ENCODE peak calls at places on chromosomes 4 and X, in ten cellular contexts. F is stimulated activated CD4-positive, alpha-beta T cell treated with anti-CD3 and anti-CD28 coated beads, Interleukin-2, amount 100 ng/mL, for 48 hours; L is astrocyte of the spinal cord; X is activated CD4-positive, alpha-beta T cell treated with anti-CD3 and anti-CD28 coated beads, Interleukin-2, amount 50 U/mL, for 1 hour; K is NCI-H1436 treated with DMSO at 0.1 percent for 48 hours; C is left ventricle myocardium inferior; J is CD4-positive, alpha-beta T cell; H is choroid plexus epithelial cell; M is progenitor cell of endocrine pancreas; T is GM20000. V is an unnamed sample.

GRCh38 chrX:10981491-10981890 is 129.6 kb upstream of the HCCS start:
- DNase-seq in L (no peak), M (no peak), C (no peak), H (peak), T (no peak), J (no peak), F (no peak), K (no peak), X (no peak), V (no peak)

GRCh38 chr4:17478073-17478472 is 33.8 kb downstream of the QDPR start:
- DNase-seq in C (no peak), M (no peak), L (no peak), K (no peak), J (no peak), H (no peak), T (no peak), X (no peak), F (no peak), V (no peak)

GRCh38 chr4:168199262-168199957 is 107.1 kb downstream of the ANXA10 start:
- DNase-seq in L (no peak), J (no peak), M (no peak), F (no peak), K (no peak), H (no peak), X (no peak), C (no peak), T (no peak), V (no peak)

GRCh38 chrX:71989768-71990167 is 79.1 kb downstream of the NHSL2 start:
- DNase-seq in F (no peak), M (no peak), C (no peak), X (no peak), J (no peak), T (no peak), H (no peak), L (peak), K (no peak), V (no peak)

GRCh38 chr4:53075162-53075785 is 213.2 kb downstream of the RASL11B start:
- DNase-seq in M (no peak), T (no peak), X (no peak), J (no peak), K (no peak), F (no peak), C (no peak), H (no peak), L (no peak), V (no peak)

GRCh38 chrX:17591741-17592110 is 145.6 kb upstream of the SCML1 start:
- DNase-seq in J (no peak), T (no peak), K (no peak), F (no peak), M (no peak), C (no peak), X (no peak), L (peak), H (peak), V (no peak)

GRCh38 chr4:17324431-17324830 is 187.5 kb downstream of the QDPR start:
- DNase-seq in M (no peak), K (no peak), C (no peak), J (peak), T (peak), F (peak), X (peak), L (peak), H (peak), V (no peak)

GRCh38 chrX:10794203-10794630 is 173.8 kb upstream of the MID1 start:
- DNase-seq in X (no peak), H (no peak), M (no peak), K (no peak), F (no peak), C (no peak), L (no peak), J (no peak), T (no peak), V (no peak)